ENCODE peak calls at places on chromosomes 13 and 19, in seven cellular contexts. Z is astrocyte of the cerebellum; I is central memory CD4-positive, alpha-beta T cell; P is AG10803; E is stimulated activated CD4-positive, alpha-beta T cell treated with anti-CD3 and anti-CD28 coated beads, Interleukin-15, amount 100 ng/mL, for 48 hours; S is NCI-H446; T is mesendoderm. W is an unnamed sample.
A peak's percentile ranks its signal among the peaks of the same experiment; 100 is the strongest.

GRCh38 chr13:29509999-29510586 is 85.4 kb downstream of the SLC7A1 start:
- DNase-seq in T (no peak), Z (no peak), E (no peak), I (no peak), P (peak; percentile 34), S (no peak), W (no peak)

GRCh38 chr19:45404557-45405434 is at the start of gene PPP1R13L:
- DNase-seq in S (peak; percentile 80), Z (peak; percentile 42), I (no peak), E (peak; percentile 56), P (peak; percentile 82), T (peak; percentile 98), W (peak; percentile 80)

GRCh38 chr19:49712397-49712859 is 21.5 kb downstream of the CPT1C start:
- DNase-seq in Z (no peak), P (peak; percentile 79), I (no peak), T (peak; percentile 79), E (no peak), S (no peak), W (peak; percentile 78)

GRCh38 chr13:111947876-111948275 is 119.1 kb upstream of the SOX1 start:
- DNase-seq in E (no peak), S (no peak), Z (no peak), P (no peak), I (no peak), T (no peak), W (no peak)

GRCh38 chr13:60369242-60369641 is 27.8 kb upstream of the TDRD3 start:
- DNase-seq in I (no peak), Z (no peak), P (no peak), T (no peak), E (no peak), S (no peak), W (no peak)

GRCh38 chr13:19172647-19173030 is 9.0 kb downstream of the TUBA3C start:
- DNase-seq in T (no peak), E (no peak), S (no peak), I (no peak), Z (no peak), P (no peak), W (no peak)

GRCh38 chr19:5893907-5894703 is 9.5 kb downstream of the NDUFA11 start:
- DNase-seq in T (no peak), Z (no peak), S (peak; percentile 32), E (no peak), P (no peak), I (no peak), W (peak; percentile 81)

GRCh38 chr13:51921790-51922740 is 60.3 kb downstream of the CCDC70 start:
- DNase-seq in T (peak; percentile 50), Z (no peak), S (no peak), E (no peak), P (no peak), I (no peak), W (no peak)

GRCh38 chr19:43395561-43395960 is 19.1 kb upstream of the TEX101 start:
- DNase-seq in T (no peak), P (no peak), S (no peak), I (no peak), Z (no peak), E (no peak), W (no peak)

GRCh38 chr13:101624210-101624922 is 171.9 kb downstream of the ITGBL1 start:
- DNase-seq in S (no peak), E (no peak), P (no peak), I (no peak), Z (no peak), T (peak; percentile 21), W (no peak)

GRCh38 chr19:51735759-51736449 is 12.1 kb upstream of the HAS1 start:
- DNase-seq in P (peak; percentile 93), T (no peak), I (no peak), Z (peak; percentile 39), S (no peak), E (no peak), W (peak; percentile 56)

GRCh38 chr19:49481020-49481683 is 6.3 kb upstream of the RPL13A start:
- DNase-seq in P (no peak), S (no peak), I (no peak), E (no peak), T (no peak), Z (no peak), W (no peak)

GRCh38 chr19:45591004-45591637 is 6.5 kb upstream of the OPA3 start:
- DNase-seq in E (no peak), I (no peak), P (no peak), S (peak; percentile 21), Z (no peak), T (peak; percentile 77), W (peak; percentile 43)

GRCh38 chr13:89221557-89222158 is 1550.5 kb downstream of the SLITRK5 start:
- DNase-seq in Z (no peak), E (no peak), T (no peak), S (no peak), I (no peak), P (no peak), W (no peak)

GRCh38 chr19:39106201-39106600 is 19.4 kb upstream of the PAK4 start:
- DNase-seq in S (no peak), E (no peak), P (no peak), I (no peak), Z (no peak), T (no peak), W (no peak)

GRCh38 chr13:111460548-111461444 is 140.4 kb downstream of the TEX29 start:
- DNase-seq in P (peak; percentile 62), T (peak; percentile 74), S (no peak), E (no peak), Z (peak; percentile 8), I (no peak), W (peak; percentile 83)

GRCh38 chr13:90908792-90909191 is 438.7 kb upstream of the MIR17HG start:
- DNase-seq in I (no peak), S (no peak), Z (no peak), E (no peak), T (no peak), P (no peak), W (no peak)

GRCh38 chr13:113506025-113506685 is 15.6 kb upstream of the DCUN1D2 start:
- DNase-seq in T (no peak), E (no peak), Z (no peak), P (no peak), S (no peak), I (no peak), W (no peak)

GRCh38 chr13:108176685-108177274 is 38.6 kb downstream of the LIG4 start:
- DNase-seq in I (peak; percentile 30), E (peak; percentile 9), T (peak; percentile 57), S (peak; percentile 0), Z (no peak), P (no peak), W (peak; percentile 82)

GRCh38 chr19:46407891-46408426 is 5.4 kb downstream of the CCDC8 start:
- DNase-seq in S (no peak), Z (no peak), T (no peak), E (no peak), P (no peak), I (no peak), W (no peak)

GRCh38 chr13:38590796-38591507 is 95.9 kb upstream of the FREM2 start:
- DNase-seq in T (no peak), P (no peak), S (no peak), E (no peak), I (no peak), Z (no peak), W (no peak)

GRCh38 chr13:33016414-33017409 is at the start of gene KL:
- DNase-seq in I (no peak), S (no peak), P (no peak), E (no peak), T (peak; percentile 51), Z (no peak), W (peak; percentile 16)

GRCh38 chr13:102928971-102929370 is 83.1 kb downstream of the ERCC5 start:
- DNase-seq in P (no peak), Z (no peak), E (no peak), I (no peak), T (no peak), S (no peak), W (no peak)

GRCh38 chr13:100589178-100589725 is 663 bp upstream of the GGACT start:
- DNase-seq in T (no peak), E (no peak), P (no peak), Z (no peak), I (no peak), S (no peak), W (no peak)

GRCh38 chr19:47351545-47351944 is 2.4 kb downstream of the DHX34 start:
- DNase-seq in I (no peak), P (peak; percentile 24), S (peak; percentile 70), E (no peak), Z (peak; percentile 19), T (peak; percentile 69), W (no peak)

GRCh38 chr19:40270362-40271089 is 14.6 kb downstream of the AKT2 start:
- DNase-seq in S (no peak), T (peak; percentile 41), P (no peak), E (no peak), Z (no peak), I (no peak), W (no peak)

GRCh38 chr13:110950356-110950755 is 35.5 kb upstream of the ANKRD10 start:
- DNase-seq in T (no peak), S (no peak), I (no peak), P (no peak), Z (no peak), E (no peak), W (no peak)

GRCh38 chr13:111187879-111188643 is 73.0 kb downstream of the ARHGEF7 start:
- DNase-seq in T (peak; percentile 48), E (no peak), P (no peak), Z (no peak), I (no peak), S (no peak), W (no peak)

GRCh38 chr13:99323488-99323887 is 16.3 kb upstream of the GPR183 start:
- DNase-seq in S (no peak), Z (no peak), P (peak; percentile 11), T (no peak), I (no peak), E (no peak), W (no peak)

GRCh38 chr19:19652482-19653295 is 9.2 kb upstream of the GMIP start:
- DNase-seq in S (no peak), I (no peak), Z (no peak), P (peak; percentile 13), T (no peak), E (no peak), W (no peak)

GRCh38 chr19:42216653-42217521 is 590 bp downstream of the DEDD2 start:
- DNase-seq in Z (no peak), I (no peak), T (peak; percentile 89), S (peak; percentile 41), P (peak; percentile 24), E (no peak), W (peak; percentile 56)